ENCODE peak calls at places on chromosomes 4 and X, in six cellular contexts. M is ovary, X is adrenal gland, T is uterus, P is GM12892, F is spleen. K is an unnamed sample.

GRCh38 chr4:151641167-151641566 is 119.6 kb downstream of the GATB start:
- DNase-seq in T (no peak), P (no peak), F (no peak), M (no peak), X (no peak), K (no peak)

GRCh38 chr4:107999932-108000539 is 10.3 kb downstream of the HADH start:
- DNase-seq in F (no peak), X (no peak), P (no peak), T (no peak), M (no peak), K (no peak)

GRCh38 chrX:83819304-83819703 is 41.6 kb upstream of the CYLC1 start:
- DNase-seq in X (no peak), P (no peak), M (no peak), F (no peak), T (no peak), K (no peak)

GRCh38 chrX:40550069-40550468 is 30.7 kb upstream of the ATP6AP2 start:
- DNase-seq in F (no peak), M (no peak), P (no peak), X (peak), T (no peak), K (no peak)

GRCh38 chrX:70013483-70014222 is 36.1 kb downstream of the AWAT2 start:
- DNase-seq in F (no peak), M (no peak), X (no peak), T (no peak), P (no peak), K (no peak)

GRCh38 chrX:3712080-3712869 is 1.2 kb downstream of the PRKX start:
- DNase-seq in X (no peak), F (peak), T (no peak), P (no peak), M (peak), K (no peak)

GRCh38 chr4:125681240-125681639 is 366.5 kb downstream of the FAT4 start:
- DNase-seq in P (no peak), F (no peak), T (no peak), X (no peak), M (no peak), K (no peak)

GRCh38 chr4:126916626-126917140 is 716.1 kb upstream of the INTU start:
- DNase-seq in P (no peak), T (no peak), M (no peak), X (no peak), F (no peak), K (no peak)

GRCh38 chr4:184616633-184617471 is 32.4 kb downstream of the CASP3 start:
- DNase-seq in T (no peak), M (no peak), X (no peak), F (no peak), P (peak), K (no peak)

GRCh38 chr4:169314906-169315305 is 44.1 kb upstream of the SH3RF1 start:
- DNase-seq in T (peak), M (peak), F (no peak), P (no peak), X (peak), K (no peak)

GRCh38 chr4:113332701-113333100 is 283.2 kb downstream of the ANK2 start:
- DNase-seq in X (no peak), F (no peak), P (no peak), M (no peak), T (no peak), K (no peak)

GRCh38 chr4:94491322-94491721 is 39.6 kb downstream of the PDLIM5 start:
- DNase-seq in M (no peak), F (no peak), X (no peak), T (no peak), P (no peak), K (no peak)

GRCh38 chrX:72635930-72636329 is 63.3 kb upstream of the HDAC8 start:
- DNase-seq in T (no peak), M (no peak), P (no peak), F (no peak), X (no peak), K (no peak)

GRCh38 chr4:169270156-169270809 is 473 bp downstream of the SH3RF1 start:
- DNase-seq in X (peak), F (peak), M (peak), P (peak), T (peak), K (no peak)

GRCh38 chr4:173538903-173539445 is 8.9 kb upstream of the HAND2 start:
- DNase-seq in T (no peak), X (no peak), P (no peak), M (no peak), F (no peak), K (no peak)

GRCh38 chr4:148735432-148736155 is 293.4 kb upstream of the NR3C2 start:
- DNase-seq in P (no peak), M (no peak), T (no peak), X (no peak), F (no peak), K (no peak)

GRCh38 chr4:144611850-144612249 is 34.1 kb upstream of the HHIP start:
- DNase-seq in T (no peak), P (peak), M (no peak), X (no peak), F (no peak), K (no peak)

GRCh38 chr4:78220283-78220682 is 163.2 kb downstream of the FRAS1 start:
- DNase-seq in X (no peak), P (no peak), T (no peak), M (no peak), F (no peak), K (no peak)

GRCh38 chrX:142680038-142680437 is 345.7 kb upstream of the SPANXN4 start:
- DNase-seq in M (no peak), T (no peak), P (no peak), F (no peak), X (no peak), K (no peak)

GRCh38 chrX:136397001-136397400 is 90.7 kb upstream of the BRS3 start:
- DNase-seq in X (no peak), T (no peak), F (no peak), M (no peak), P (no peak), K (no peak)

GRCh38 chr4:23006756-23007155 is 314.0 kb downstream of the GBA3 start:
- DNase-seq in T (no peak), X (no peak), F (no peak), M (no peak), P (no peak), K (no peak)

GRCh38 chr4:103498161-103499070 is 221.4 kb downstream of the TACR3 start:
- DNase-seq in T (no peak), M (no peak), F (peak), P (peak), X (no peak), K (no peak)

GRCh38 chr4:147840846-147841732 is 109.2 kb downstream of the ARHGAP10 start:
- DNase-seq in T (no peak), M (no peak), X (no peak), P (no peak), F (no peak), K (no peak)

GRCh38 chr4:137651128-137651527 is 118.8 kb upstream of the PCDH18 start:
- DNase-seq in F (no peak), M (no peak), X (no peak), P (no peak), T (no peak), K (no peak)

GRCh38 chr4:89248879-89249281 is 58.7 kb downstream of the GPRIN3 start:
- DNase-seq in X (no peak), M (no peak), P (no peak), T (no peak), F (no peak), K (no peak)

GRCh38 chr4:2977116-2978097 is 14.0 kb downstream of the GRK4 start:
- DNase-seq in P (no peak), T (no peak), M (no peak), F (no peak), X (no peak), K (no peak)

GRCh38 chr4:123739806-123740205 is 343.2 kb downstream of the SPRY1 start:
- DNase-seq in P (no peak), X (no peak), M (no peak), F (no peak), T (no peak), K (no peak)

GRCh38 chrX:21745756-21746155 is 12.2 kb downstream of the SMPX start:
- DNase-seq in P (no peak), T (no peak), M (no peak), F (no peak), X (peak), K (no peak)

GRCh38 chrX:18676470-18676869 is 4.6 kb upstream of the RS1 start:
- DNase-seq in X (no peak), T (no peak), P (no peak), F (no peak), M (no peak), K (no peak)

GRCh38 chr4:71009796-71010588 is 16.5 kb downstream of the DCK start:
- DNase-seq in P (no peak), X (no peak), T (no peak), F (no peak), M (no peak), K (no peak)

GRCh38 chr4:82744284-82744963 is 54.2 kb downstream of the SCD5 start:
- DNase-seq in F (no peak), X (no peak), M (no peak), P (no peak), T (no peak), K (no peak)

GRCh38 chrX:30787012-30787411 is 102.0 kb downstream of the TAB3 start:
- DNase-seq in F (no peak), P (no peak), T (no peak), M (no peak), X (no peak), K (no peak)

GRCh38 chr4:13347517-13348125 is 136.5 kb downstream of the RAB28 start:
- DNase-seq in P (no peak), M (no peak), X (no peak), F (no peak), T (no peak), K (no peak)

GRCh38 chr4:153483432-153484418 is 17.6 kb downstream of the TMEM131L start:
- DNase-seq in X (no peak), F (no peak), T (no peak), M (no peak), P (no peak), K (no peak)

GRCh38 chrX:47634871-47635575 is 5.3 kb upstream of the CFP start:
- DNase-seq in F (no peak), T (no peak), M (no peak), X (no peak), P (no peak), K (no peak)

GRCh38 chrX:130631011-130631410 is 229.2 kb downstream of the RBMX2 start:
- DNase-seq in F (no peak), P (no peak), X (no peak), T (no peak), M (no peak), K (no peak)
- TF ChIP-seq POLR2A in F (no peak), P (no peak), X (no peak), T (no peak), M (no peak), K (no peak)

DNA sequence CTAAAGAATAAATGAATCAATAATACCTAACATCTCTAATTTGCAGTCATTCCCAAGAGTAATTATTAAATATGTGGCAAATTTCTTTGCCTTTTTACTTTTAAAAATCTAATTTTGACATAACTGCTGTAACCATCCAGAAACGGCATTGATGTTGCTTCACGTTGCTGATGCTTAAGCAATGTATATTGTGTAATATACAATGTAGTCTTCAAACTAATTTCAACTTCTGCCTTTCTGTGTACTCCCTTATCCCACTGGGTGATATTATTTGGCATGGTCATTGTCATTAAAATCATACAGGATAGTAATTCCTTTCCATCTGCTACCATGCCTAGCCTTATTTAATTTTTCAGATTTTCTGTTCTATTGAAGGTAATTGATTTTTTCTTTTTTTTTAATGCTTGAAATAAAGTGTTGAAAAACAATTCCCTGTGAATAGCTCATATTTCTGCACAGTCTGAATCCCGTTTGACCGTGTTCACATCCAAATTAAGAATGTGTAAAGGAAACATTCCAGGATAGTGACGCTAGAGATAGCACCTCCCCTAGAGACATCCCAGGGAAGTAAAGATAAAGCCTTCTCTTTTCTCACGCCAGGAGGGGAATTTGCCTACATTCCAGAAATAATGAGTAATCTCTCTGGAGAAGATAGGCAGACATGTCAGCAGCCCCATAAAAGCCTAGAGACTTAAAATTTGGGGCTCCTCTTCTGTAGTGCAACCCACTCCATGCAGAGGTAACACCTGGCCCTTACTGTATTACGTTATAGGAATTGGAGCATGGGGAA is 8.6 kb downstream of the FAM200B start:
- DNase-seq in X (no peak), F (no peak), T (no peak), P (no peak), M (no peak), K (no peak)
- TF ChIP-seq POLR2A in X (no peak), F (no peak), T (no peak), P (no peak), M (no peak), K (no peak)

GRCh38 chr4:146401274-146401673 is 120.5 kb downstream of the SLC10A7 start:
- DNase-seq in F (no peak), M (no peak), X (no peak), T (no peak), P (no peak), K (no peak)
- TF ChIP-seq POLR2A in F (no peak), M (no peak), X (no peak), T (no peak), P (no peak), K (no peak)

GRCh38 chrX:19991350-19991718 is 473 bp upstream of the BCLAF3 start:
- DNase-seq in T (no peak), P (no peak), F (no peak), X (no peak), M (no peak), K (no peak)
- TF ChIP-seq POLR2A in T (no peak), P (no peak), F (no peak), X (no peak), M (no peak), K (no peak)

GRCh38 chr4:40205259-40206198 is 8.7 kb downstream of the RHOH start:
- DNase-seq in X (no peak), M (no peak), T (no peak), P (no peak), F (no peak), K (no peak)
- TF ChIP-seq POLR2A in X (no peak), M (no peak), T (no peak), P (peak), F (no peak), K (no peak)

DNA sequence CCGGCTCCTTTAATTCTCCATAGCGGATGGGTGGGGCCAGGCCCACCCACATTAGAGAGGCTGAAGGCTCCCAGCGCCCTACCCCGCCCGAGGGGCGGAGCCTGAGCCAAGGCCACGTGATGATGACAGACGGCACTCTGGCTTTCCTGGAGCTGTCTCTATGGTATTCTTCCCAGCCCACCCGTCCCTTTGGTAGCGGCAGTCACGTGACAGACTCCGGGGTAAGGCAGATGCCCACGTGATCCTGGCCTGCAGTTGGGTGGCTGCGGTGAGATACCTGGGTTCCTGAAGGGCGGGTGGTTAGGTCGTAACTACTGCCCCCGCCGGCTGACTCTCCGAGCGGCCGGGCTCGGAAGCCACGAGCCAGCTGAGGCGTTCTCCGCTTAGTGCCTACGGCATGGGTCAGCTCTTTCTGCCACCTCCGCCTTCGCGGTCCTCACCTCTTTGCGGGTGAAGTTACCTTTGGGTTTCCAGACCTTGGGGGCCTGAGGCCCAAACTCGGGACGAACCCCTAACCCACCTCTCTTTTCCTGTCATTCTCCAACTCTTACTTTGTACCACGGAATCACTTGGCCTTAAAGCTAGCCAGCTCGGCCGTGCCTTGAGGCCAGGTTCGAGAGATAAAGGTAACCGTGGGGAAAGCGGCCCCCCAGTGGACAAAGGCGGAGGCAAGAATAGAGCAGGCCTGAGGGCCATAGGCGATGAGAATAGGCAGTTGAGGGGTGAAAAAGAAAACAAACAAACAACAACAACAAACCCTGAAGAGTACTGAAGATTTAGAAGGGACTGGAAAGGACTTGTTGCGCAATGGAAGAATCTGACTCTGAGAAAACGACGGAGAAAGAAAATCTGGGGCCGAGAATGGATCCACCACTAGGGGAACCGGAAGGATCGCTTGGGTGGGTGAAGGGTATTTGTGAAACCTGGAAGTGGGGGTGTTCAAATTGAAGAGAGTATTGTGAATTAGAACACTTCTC is at the start of gene RRAGB:
- DNase-seq in X (peak), F (peak), T (peak), P (peak), M (peak), K (peak)
- TF ChIP-seq POLR2A in X (no peak), F (no peak), T (peak), P (peak), M (peak), K (peak)

GRCh38 chrX:103404225-103405008 is 28.1 kb downstream of the BEX3 start:
- DNase-seq in M (peak), X (peak), F (no peak), T (peak), P (no peak), K (no peak)
- TF ChIP-seq POLR2A in M (peak), X (no peak), F (no peak), T (no peak), P (no peak), K (no peak)

DNA sequence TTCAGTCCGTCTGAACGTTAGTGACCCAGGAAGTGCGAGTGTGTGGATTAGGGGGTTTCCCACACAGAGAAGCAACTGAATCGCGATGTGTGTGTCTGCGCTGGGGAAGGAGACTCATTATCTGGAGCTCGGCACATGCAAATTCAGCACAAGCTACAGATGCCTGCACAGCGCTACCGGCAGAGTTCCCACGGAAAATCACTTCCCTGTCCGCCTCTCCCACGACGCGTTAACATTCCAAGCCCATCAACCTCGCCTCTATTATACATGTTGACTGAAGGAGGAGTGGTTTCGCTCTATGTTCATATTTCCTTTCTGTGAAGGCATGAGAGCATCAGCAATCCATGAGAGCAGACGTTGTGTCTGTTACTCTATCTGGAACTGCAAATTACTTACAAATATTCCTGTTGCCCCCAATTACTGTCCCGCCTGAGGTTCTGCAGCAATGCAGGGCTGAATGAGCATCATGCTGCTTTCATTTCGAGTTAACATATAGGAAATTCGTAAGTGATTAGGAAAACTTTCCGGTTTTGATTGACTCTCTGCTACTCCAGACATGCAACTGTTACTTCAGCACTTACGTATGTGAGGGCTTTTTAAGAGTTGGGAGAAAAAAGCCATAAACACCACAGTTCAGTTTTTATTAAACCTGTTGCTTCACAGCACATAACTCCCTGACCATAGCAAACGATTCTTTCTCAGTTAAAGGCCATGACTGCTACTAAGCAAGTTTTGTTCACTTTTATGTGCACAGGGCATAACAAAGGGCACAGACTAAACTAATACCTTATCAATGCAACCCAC is 15.0 kb upstream of the MTNR1A start:
- DNase-seq in X (no peak), M (no peak), T (no peak), P (no peak), F (no peak), K (no peak)
- TF ChIP-seq POLR2A in X (no peak), M (no peak), T (no peak), P (no peak), F (no peak), K (no peak)

GRCh38 chrX:154478728-154479622 is at the start of gene LAGE3:
- DNase-seq in P (peak), M (peak), F (peak), T (peak), X (peak), K (no peak)
- TF ChIP-seq POLR2A in P (peak), M (peak), F (no peak), T (peak), X (no peak), K (no peak)